ENCODE peak calls at places on chromosomes 4 and X, in six cellular contexts. A, S, C, Y, L and W are unnamed samples.

GRCh38 chr4:169902658-169903345 is 123.4 kb downstream of the MFAP3L start:
- DNase-seq in Y (no peak), A (no peak), S (no peak), L (no peak), C (no peak), W (no peak)

GRCh38 chrX:10158279-10158939 is 1.6 kb downstream of the CLCN4 start:
- DNase-seq in C (peak), A (no peak), L (no peak), Y (no peak), S (no peak), W (no peak)

GRCh38 chr4:40325406-40326019 is 9.6 kb upstream of the CHRNA9 start:
- DNase-seq in S (no peak), L (peak), A (no peak), C (peak), Y (peak), W (no peak)

GRCh38 chrX:11287505-11287904 is 5.7 kb upstream of the AMELX start:
- DNase-seq in S (no peak), C (no peak), A (no peak), Y (no peak), L (peak), W (no peak)

GRCh38 chr4:156154978-156155377 is 201.3 kb upstream of the CTSO start:
- DNase-seq in Y (no peak), C (no peak), A (no peak), S (no peak), L (peak), W (no peak)

GRCh38 chr4:140308366-140309123 is 64.9 kb upstream of the SCOC start:
- DNase-seq in A (no peak), L (peak), S (no peak), C (no peak), Y (peak), W (no peak)

GRCh38 chrX:2351999-2352995 is 148.5 kb downstream of the DHRSX start:
- DNase-seq in Y (peak), C (no peak), L (peak), A (no peak), S (no peak), W (no peak)

GRCh38 chr4:112189754-112190153 is 41.8 kb upstream of the AP1AR start:
- DNase-seq in A (no peak), Y (no peak), S (no peak), L (peak), C (no peak), W (no peak)

GRCh38 chr4:5893013-5893580 is at the start of gene CRMP1:
- DNase-seq in L (peak), C (peak), A (no peak), Y (no peak), S (no peak), W (no peak)

GRCh38 chr4:185263419-185263818 is 54.0 kb downstream of the SNX25 start:
- DNase-seq in Y (no peak), A (no peak), C (no peak), L (no peak), S (no peak), W (no peak)

GRCh38 chr4:152063301-152064235 is 302.8 kb upstream of the GATB start:
- DNase-seq in A (no peak), L (no peak), C (no peak), S (no peak), Y (no peak), W (no peak)

GRCh38 chr4:74501579-74501978 is 56.6 kb downstream of the AREG start:
- DNase-seq in Y (peak), C (no peak), A (no peak), S (no peak), L (peak), W (no peak)

GRCh38 chr4:157185363-157185762 is 35.2 kb upstream of the GRIA2 start:
- DNase-seq in C (no peak), L (no peak), Y (no peak), A (no peak), S (no peak), W (no peak)

GRCh38 chrX:115624916-115625315 is 63.9 kb downstream of the PLS3 start:
- DNase-seq in L (no peak), S (no peak), A (no peak), C (no peak), Y (no peak), W (no peak)

GRCh38 chr4:187019896-187020295 is 296.2 kb upstream of the FAT1 start:
- DNase-seq in C (no peak), Y (no peak), A (no peak), L (no peak), S (no peak), W (no peak)

GRCh38 chr4:73853246-73853704 is at the start of gene PF4V1:
- DNase-seq in C (no peak), A (no peak), S (no peak), L (peak), Y (no peak), W (no peak)

GRCh38 chrX:40121618-40122017 is 23.9 kb upstream of the BCOR start:
- DNase-seq in Y (no peak), L (no peak), C (no peak), S (no peak), A (no peak), W (no peak)

GRCh38 chrX:17527135-17527701 is 152.2 kb downstream of the NHS start:
- DNase-seq in L (peak), C (no peak), Y (no peak), S (no peak), A (no peak), W (no peak)

GRCh38 chrX:139639253-139639652 is 68.7 kb downstream of the MCF2 start:
- DNase-seq in A (no peak), C (no peak), L (no peak), Y (no peak), S (no peak), W (no peak)

GRCh38 chrX:71606536-71607216 is 11.6 kb downstream of the CXCR3 start:
- DNase-seq in Y (no peak), C (no peak), L (no peak), A (no peak), S (no peak), W (no peak)

GRCh38 chr4:110088670-110089069 is 109.7 kb downstream of the ELOVL6 start:
- DNase-seq in A (peak), S (no peak), C (no peak), L (peak), Y (peak), W (no peak)

DNA sequence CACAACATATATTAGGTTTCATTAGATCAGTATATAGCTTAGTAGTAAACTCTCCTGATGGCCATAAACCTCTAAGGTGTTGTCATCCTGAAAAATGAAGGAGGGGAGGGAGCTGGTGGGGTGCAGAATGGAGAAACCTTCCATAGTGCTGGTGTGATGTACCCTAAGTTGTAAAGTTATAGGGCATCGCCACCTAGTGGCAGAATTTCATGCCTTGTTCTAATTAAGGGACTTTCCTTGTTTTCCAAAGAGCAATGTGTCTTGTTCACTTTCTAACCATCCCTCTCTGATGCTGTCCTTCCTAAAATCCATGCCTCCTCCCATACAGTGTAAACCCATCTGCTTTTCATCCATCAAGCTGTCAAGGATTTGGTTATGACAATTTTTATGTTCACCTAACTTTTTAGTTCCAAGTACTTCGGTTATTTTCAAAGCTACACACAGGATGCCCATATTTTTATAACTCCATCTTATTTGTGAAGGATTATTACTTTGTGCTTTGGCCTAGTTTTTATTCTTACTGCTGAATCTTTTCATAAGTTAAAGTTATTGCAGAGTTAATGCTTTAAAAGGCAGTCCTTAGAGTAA is 4.5 kb downstream of the NBDY start:
- DNase-seq in Y (peak), C (peak), L (peak), S (peak), A (no peak), W (peak)
- TF ChIP-seq CTCF in Y (peak), C (peak), L (peak), S (peak), A (peak), W (no peak)

DNA sequence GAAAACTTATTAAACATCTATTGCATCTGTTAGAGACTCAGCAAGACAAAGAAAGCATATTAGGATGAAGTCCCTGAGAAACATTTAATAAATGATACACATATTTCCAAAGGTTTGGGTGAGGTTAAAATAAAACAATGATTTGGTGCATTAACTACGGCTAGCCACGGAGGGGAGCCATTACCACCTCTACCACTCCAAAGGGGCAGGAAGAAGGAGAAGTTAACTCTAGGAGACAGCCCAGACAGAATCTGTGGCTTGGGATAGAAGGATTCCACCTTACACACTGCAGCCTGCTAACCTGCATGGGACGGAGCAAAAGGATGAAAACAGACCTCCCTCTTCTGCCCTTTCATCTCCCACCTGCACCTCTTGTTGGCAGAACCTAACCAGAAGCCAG is 189.1 kb upstream of the C1QTNF7 start:
- DNase-seq in A (no peak), L (peak), Y (no peak), S (no peak), C (peak), W (no peak)
- TF ChIP-seq CTCF in A (peak), L (peak), Y (peak), S (no peak), C (peak), W (no peak)

GRCh38 chr4:101813604-101814003 is 23.1 kb downstream of the BANK1 start:
- DNase-seq in L (no peak), A (no peak), S (no peak), Y (no peak), C (peak), W (no peak)

GRCh38 chr4:101823864-101824263 is 33.3 kb downstream of the BANK1 start:
- DNase-seq in Y (no peak), S (no peak), L (no peak), C (no peak), A (no peak), W (no peak)

GRCh38 chr4:101818362-101818761 is 27.8 kb downstream of the BANK1 start:
- DNase-seq in L (peak), A (no peak), Y (no peak), S (no peak), C (no peak), W (no peak)
- TF ChIP-seq CTCF in L (no peak), A (no peak), Y (no peak), S (no peak), C (no peak), W (no peak)

DNA sequence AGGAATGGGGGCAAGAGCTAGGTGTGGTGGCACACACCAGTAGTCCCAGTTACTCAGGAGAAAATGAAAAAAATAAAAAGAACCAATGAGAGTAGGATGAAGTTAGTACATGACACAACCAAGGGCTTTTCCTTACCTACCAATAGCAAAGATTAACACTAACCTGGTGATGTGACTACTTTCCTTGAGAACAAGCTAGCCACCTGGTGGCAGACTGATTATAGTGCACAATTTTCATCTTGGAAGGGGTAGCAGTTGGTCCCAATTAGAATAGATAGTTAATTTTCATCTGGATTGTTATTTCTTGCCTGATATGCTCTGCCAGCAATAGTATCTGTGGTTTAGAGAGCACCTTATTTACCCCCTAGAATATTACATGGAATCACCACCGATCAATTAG is 1216.8 kb upstream of the PABPC4L start:
- DNase-seq in Y (no peak), S (no peak), A (no peak), L (peak), C (no peak), W (no peak)
- TF ChIP-seq CTCF in Y (peak), S (no peak), A (peak), L (peak), C (no peak), W (no peak)

GRCh38 chrX:103488332-103488731 is 31.0 kb downstream of the RAB40A start:
- DNase-seq in A (no peak), C (no peak), S (no peak), L (peak), Y (no peak), W (no peak)
- TF ChIP-seq CTCF in A (peak), C (peak), S (peak), L (peak), Y (peak), W (no peak)

DNA sequence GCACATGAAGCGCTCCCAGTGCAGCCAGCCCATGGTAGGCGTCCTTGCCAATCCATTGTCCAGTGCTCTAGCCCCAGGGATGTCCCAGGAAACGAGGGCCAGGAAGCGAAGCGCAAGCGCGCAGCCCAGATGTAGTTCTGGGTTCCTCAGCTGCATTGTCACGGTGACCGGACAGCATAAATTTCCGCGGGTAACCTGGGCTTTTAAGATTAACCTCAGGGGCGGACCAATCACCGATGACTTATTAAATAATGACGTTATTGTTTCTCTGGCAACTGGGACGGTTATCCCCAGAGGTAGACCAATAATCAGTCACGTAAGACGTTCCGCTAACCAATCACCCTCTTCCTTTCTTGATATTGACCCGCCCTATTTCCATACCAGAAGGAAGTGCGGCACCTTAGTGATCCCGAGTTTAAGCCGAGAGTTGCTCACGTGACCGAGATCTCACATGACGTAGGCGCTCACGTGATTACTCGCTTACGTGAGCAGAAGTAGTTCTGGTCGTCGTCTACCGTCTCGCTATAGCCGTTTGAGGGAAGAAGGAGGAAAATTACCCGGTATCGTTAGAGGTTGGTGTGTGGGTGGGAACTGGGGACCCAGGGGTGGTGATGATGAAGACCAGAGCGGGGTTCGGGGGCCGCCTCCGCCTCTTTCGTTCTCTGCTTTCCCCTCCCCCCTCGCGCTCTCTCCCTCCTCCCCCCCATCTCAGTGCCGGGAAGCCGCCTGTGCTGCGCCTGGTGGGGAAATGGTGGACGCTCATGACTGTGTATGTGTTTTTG is at the start of the genes GLA and HNRNPH2:
- DNase-seq in A (peak), L (peak), Y (peak), C (peak), S (peak), W (peak)
- TF ChIP-seq CTCF in A (no peak), L (no peak), Y (peak), C (no peak), S (no peak), W (no peak)

GRCh38 chr4:123559955-123560669 is 163.5 kb downstream of the SPRY1 start:
- DNase-seq in A (no peak), C (no peak), S (no peak), L (peak), Y (no peak), W (no peak)
- TF ChIP-seq CTCF in A (no peak), C (no peak), S (no peak), L (no peak), Y (no peak), W (no peak)

GRCh38 chr4:76987685-76988084 is 38.1 kb downstream of the SEPTIN11 start:
- DNase-seq in L (no peak), C (no peak), S (no peak), A (no peak), Y (no peak), W (no peak)

GRCh38 chr4:76989391-76990061 is 40.0 kb downstream of the SEPTIN11 start:
- DNase-seq in L (no peak), A (no peak), S (no peak), C (no peak), Y (no peak), W (no peak)

GRCh38 chr4:76984127-76984526 is 34.6 kb downstream of the SEPTIN11 start:
- DNase-seq in C (no peak), A (peak), L (peak), S (no peak), Y (no peak), W (no peak)

GRCh38 chr4:76984788-76985211 is 35.2 kb downstream of the SEPTIN11 start:
- DNase-seq in S (peak), C (no peak), A (no peak), Y (peak), L (peak), W (no peak)

DNA sequence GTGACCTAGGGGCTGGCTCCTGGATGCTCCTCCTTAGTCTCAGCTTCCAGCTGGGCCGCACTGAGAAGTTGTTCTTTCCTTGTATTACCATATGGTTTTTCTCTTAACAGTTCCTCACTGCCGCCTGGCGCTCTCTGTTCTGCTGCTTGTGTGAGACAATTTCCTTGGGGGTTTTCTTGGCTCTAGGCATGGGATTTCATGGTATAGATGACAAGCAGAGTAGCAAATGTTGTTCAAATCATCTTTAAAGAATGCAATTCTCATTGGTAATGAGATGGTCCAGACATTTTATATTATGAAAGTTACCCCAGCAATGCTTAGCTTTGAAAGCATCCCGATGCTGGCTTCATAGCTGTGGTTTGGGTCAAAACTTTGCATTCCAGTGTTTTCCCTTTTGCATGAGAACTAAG is 37.6 kb downstream of the SEPTIN11 start:
- DNase-seq in Y (peak), C (no peak), L (peak), S (no peak), A (no peak), W (no peak)
- TF ChIP-seq CTCF in Y (peak), C (no peak), L (no peak), S (no peak), A (no peak), W (no peak)